ENCODE peak calls at places on chromosomes 5 and 9, in eight cellular contexts. One of them, this sample, is unnamed.

GRCh38 chr5:93789173-93790070 is 48.0 kb upstream of the POU5F2 start:
- DNase-seq in A549: peak
- DNase-seq in right lobe of liver: no peak
- DNase-seq in Caco-2: no peak
- DNase-seq in nephron progenitor cell: no peak
- DNase-seq in GM12865: no peak
- DNase-seq in RWPE1: peak
- DNase-seq in AG04450: peak
- DNase-seq in this sample: no peak

GRCh38 chr5:9885164-9885563 is 255.0 kb upstream of the TAS2R1 start:
- DNase-seq in A549: no peak
- DNase-seq in right lobe of liver: no peak
- DNase-seq in Caco-2: no peak
- DNase-seq in nephron progenitor cell: no peak
- DNase-seq in GM12865: no peak
- DNase-seq in RWPE1: no peak
- DNase-seq in AG04450: no peak
- DNase-seq in this sample: no peak

GRCh38 chr5:141914154-141914743 is 9.4 kb upstream of the DELE1 start:
- DNase-seq in A549: no peak
- DNase-seq in right lobe of liver: peak
- DNase-seq in Caco-2: peak
- DNase-seq in nephron progenitor cell: peak
- DNase-seq in GM12865: no peak
- DNase-seq in RWPE1: no peak
- DNase-seq in AG04450: no peak
- DNase-seq in this sample: no peak

GRCh38 chr9:8572209-8572608 is 772.6 kb upstream of the DMAC1 start:
- DNase-seq in A549: no peak
- DNase-seq in right lobe of liver: no peak
- DNase-seq in Caco-2: no peak
- DNase-seq in nephron progenitor cell: no peak
- DNase-seq in GM12865: no peak
- DNase-seq in RWPE1: no peak
- DNase-seq in AG04450: no peak
- DNase-seq in this sample: no peak

GRCh38 chr5:132810605-132811004 is 2.5 kb upstream of the SOWAHA start:
- DNase-seq in A549: no peak
- DNase-seq in right lobe of liver: no peak
- DNase-seq in Caco-2: no peak
- DNase-seq in nephron progenitor cell: no peak
- DNase-seq in GM12865: no peak
- DNase-seq in RWPE1: no peak
- DNase-seq in AG04450: no peak
- DNase-seq in this sample: no peak

GRCh38 chr5:132667309-132667708 is 6.5 kb upstream of the IL4 start:
- DNase-seq in A549: no peak
- DNase-seq in right lobe of liver: no peak
- DNase-seq in Caco-2: no peak
- DNase-seq in nephron progenitor cell: no peak
- DNase-seq in GM12865: no peak
- DNase-seq in RWPE1: no peak
- DNase-seq in AG04450: no peak
- DNase-seq in this sample: no peak

GRCh38 chr5:95718203-95718602 is 12.9 kb upstream of the RHOBTB3 start:
- DNase-seq in A549: no peak
- DNase-seq in right lobe of liver: no peak
- DNase-seq in Caco-2: no peak
- DNase-seq in nephron progenitor cell: no peak
- DNase-seq in GM12865: peak
- DNase-seq in RWPE1: no peak
- DNase-seq in AG04450: no peak
- DNase-seq in this sample: no peak

GRCh38 chr5:79590395-79590999 is 21.7 kb upstream of the TENT2 start:
- DNase-seq in A549: no peak
- DNase-seq in right lobe of liver: no peak
- DNase-seq in Caco-2: no peak
- DNase-seq in nephron progenitor cell: no peak
- DNase-seq in GM12865: no peak
- DNase-seq in RWPE1: no peak
- DNase-seq in AG04450: no peak
- DNase-seq in this sample: no peak

GRCh38 chr9:89597711-89598707 is 6.8 kb upstream of the GADD45G start:
- DNase-seq in A549: peak
- DNase-seq in right lobe of liver: no peak
- DNase-seq in Caco-2: peak
- DNase-seq in nephron progenitor cell: peak
- DNase-seq in GM12865: peak
- DNase-seq in RWPE1: peak
- DNase-seq in AG04450: peak
- DNase-seq in this sample: no peak

GRCh38 chr5:150209020-150209635 is 19.3 kb downstream of the SLC6A7 start:
- DNase-seq in A549: peak
- DNase-seq in right lobe of liver: no peak
- DNase-seq in Caco-2: no peak
- DNase-seq in nephron progenitor cell: no peak
- DNase-seq in GM12865: no peak
- DNase-seq in RWPE1: peak
- DNase-seq in AG04450: no peak
- DNase-seq in this sample: no peak

GRCh38 chr9:108486791-108487190 is 369.0 kb downstream of the ACTL7B start:
- DNase-seq in A549: no peak
- DNase-seq in right lobe of liver: no peak
- DNase-seq in Caco-2: no peak
- DNase-seq in nephron progenitor cell: no peak
- DNase-seq in GM12865: no peak
- DNase-seq in RWPE1: no peak
- DNase-seq in AG04450: no peak
- DNase-seq in this sample: no peak

GRCh38 chr5:141094481-141095262 is at the start of gene PCDHB2:
- DNase-seq in A549: peak
- DNase-seq in right lobe of liver: no peak
- DNase-seq in Caco-2: no peak
- DNase-seq in nephron progenitor cell: peak
- DNase-seq in GM12865: no peak
- DNase-seq in RWPE1: peak
- DNase-seq in AG04450: no peak
- DNase-seq in this sample: peak

GRCh38 chr9:130333041-130334040 is 67.8 kb downstream of the HMCN2 start:
- DNase-seq in A549: no peak
- DNase-seq in right lobe of liver: no peak
- DNase-seq in Caco-2: no peak
- DNase-seq in nephron progenitor cell: no peak
- DNase-seq in GM12865: no peak
- DNase-seq in RWPE1: no peak
- DNase-seq in AG04450: peak
- DNase-seq in this sample: no peak

GRCh38 chr5:117058740-117059139 is 484.1 kb upstream of the SEMA6A start:
- DNase-seq in A549: no peak
- DNase-seq in right lobe of liver: no peak
- DNase-seq in Caco-2: no peak
- DNase-seq in nephron progenitor cell: no peak
- DNase-seq in GM12865: peak
- DNase-seq in RWPE1: no peak
- DNase-seq in AG04450: no peak
- DNase-seq in this sample: no peak

GRCh38 chr9:2317591-2317990 is 302.4 kb downstream of the SMARCA2 start:
- DNase-seq in A549: no peak
- DNase-seq in right lobe of liver: no peak
- DNase-seq in Caco-2: no peak
- DNase-seq in nephron progenitor cell: no peak
- DNase-seq in GM12865: no peak
- DNase-seq in RWPE1: no peak
- DNase-seq in AG04450: no peak
- DNase-seq in this sample: no peak

GRCh38 chr5:138459311-138459710 is 6.0 kb upstream of the EGR1 start:
- DNase-seq in A549: no peak
- DNase-seq in right lobe of liver: no peak
- DNase-seq in Caco-2: no peak
- DNase-seq in nephron progenitor cell: no peak
- DNase-seq in GM12865: peak
- DNase-seq in RWPE1: no peak
- DNase-seq in AG04450: no peak
- DNase-seq in this sample: no peak

GRCh38 chr9:127567898-127568617 is 44.0 kb upstream of the STXBP1 start:
- DNase-seq in A549: no peak
- DNase-seq in right lobe of liver: no peak
- DNase-seq in Caco-2: peak
- DNase-seq in nephron progenitor cell: peak
- DNase-seq in GM12865: no peak
- DNase-seq in RWPE1: no peak
- DNase-seq in AG04450: no peak
- DNase-seq in this sample: no peak

GRCh38 chr5:95621839-95622629 is 2.1 kb downstream of the GPR150 start:
- DNase-seq in A549: no peak
- DNase-seq in right lobe of liver: no peak
- DNase-seq in Caco-2: no peak
- DNase-seq in nephron progenitor cell: no peak
- DNase-seq in GM12865: peak
- DNase-seq in RWPE1: no peak
- DNase-seq in AG04450: no peak
- DNase-seq in this sample: no peak

GRCh38 chr5:4228708-4229107 is 633.1 kb downstream of the IRX1 start:
- DNase-seq in A549: no peak
- DNase-seq in right lobe of liver: no peak
- DNase-seq in Caco-2: no peak
- DNase-seq in nephron progenitor cell: no peak
- DNase-seq in GM12865: no peak
- DNase-seq in RWPE1: no peak
- DNase-seq in AG04450: no peak
- DNase-seq in this sample: no peak

DNA sequence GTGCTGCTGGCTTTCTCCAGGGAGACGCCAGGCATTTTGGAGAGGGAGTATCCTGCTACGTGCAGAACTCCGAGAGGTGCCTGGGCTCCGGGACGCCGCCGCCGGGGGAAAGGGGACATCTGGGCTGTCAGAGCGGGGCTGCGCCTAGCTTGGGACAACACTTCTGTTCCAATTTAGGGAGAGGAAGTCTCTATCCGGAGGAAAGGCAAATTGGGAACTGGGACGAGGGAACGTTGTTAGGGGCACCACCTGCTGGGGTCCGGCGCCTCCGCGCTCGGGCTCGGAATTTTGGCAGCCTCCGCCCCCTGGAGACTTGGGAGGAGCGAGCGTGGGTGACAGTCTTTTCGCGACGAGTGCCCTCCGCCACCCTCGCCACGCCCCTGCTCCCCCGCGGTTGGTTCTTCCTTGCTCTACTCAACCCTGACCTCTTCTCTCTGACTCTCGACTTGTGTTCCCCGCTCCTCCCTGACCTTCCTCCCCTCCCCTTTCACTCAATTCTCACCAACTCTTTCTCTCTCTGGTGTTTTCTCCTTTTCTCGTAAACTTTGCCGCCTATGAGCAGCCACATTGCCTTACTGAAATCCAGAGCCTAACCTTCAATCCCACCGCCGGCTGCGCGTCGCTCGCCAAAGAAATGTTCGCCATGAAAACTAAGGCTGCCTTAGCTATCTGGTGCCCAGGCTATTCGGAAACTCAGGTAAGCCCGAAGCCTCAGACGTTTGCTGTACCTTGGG is 1.6 kb downstream of the TSLP start:
- DNase-seq in A549: no peak
- DNase-seq in right lobe of liver: peak
- DNase-seq in Caco-2: peak
- DNase-seq in nephron progenitor cell: peak
- DNase-seq in GM12865: peak
- DNase-seq in RWPE1: peak
- DNase-seq in AG04450: no peak
- DNase-seq in this sample: no peak
- TF ChIP-seq CTCF in A549: no peak
- TF ChIP-seq CTCF in right lobe of liver: peak
- TF ChIP-seq CTCF in Caco-2: no peak
- TF ChIP-seq CTCF in nephron progenitor cell: peak
- TF ChIP-seq CTCF in GM12865: no peak
- TF ChIP-seq CTCF in RWPE1: peak
- TF ChIP-seq CTCF in AG04450: peak
- TF ChIP-seq CTCF in this sample: peak

GRCh38 chr5:135570453-135570764 is 8.4 kb downstream of the CXCL14 start:
- DNase-seq in A549: no peak
- DNase-seq in right lobe of liver: no peak
- DNase-seq in Caco-2: no peak
- DNase-seq in nephron progenitor cell: no peak
- DNase-seq in GM12865: no peak
- DNase-seq in RWPE1: no peak
- DNase-seq in AG04450: no peak
- DNase-seq in this sample: no peak
- TF ChIP-seq CTCF in A549: no peak
- TF ChIP-seq CTCF in right lobe of liver: no peak
- TF ChIP-seq CTCF in Caco-2: no peak
- TF ChIP-seq CTCF in nephron progenitor cell: no peak
- TF ChIP-seq CTCF in GM12865: no peak
- TF ChIP-seq CTCF in RWPE1: no peak
- TF ChIP-seq CTCF in AG04450: no peak
- TF ChIP-seq CTCF in this sample: no peak

GRCh38 chr9:132071847-132072507 is 7.7 kb downstream of the MED27 start:
- DNase-seq in A549: no peak
- DNase-seq in right lobe of liver: no peak
- DNase-seq in Caco-2: no peak
- DNase-seq in nephron progenitor cell: no peak
- DNase-seq in GM12865: no peak
- DNase-seq in RWPE1: no peak
- DNase-seq in AG04450: no peak
- DNase-seq in this sample: no peak

GRCh38 chr9:132077881-132078280 is 1.8 kb downstream of the MED27 start:
- DNase-seq in A549: no peak
- DNase-seq in right lobe of liver: no peak
- DNase-seq in Caco-2: no peak
- DNase-seq in nephron progenitor cell: no peak
- DNase-seq in GM12865: no peak
- DNase-seq in RWPE1: no peak
- DNase-seq in AG04450: no peak
- DNase-seq in this sample: no peak

GRCh38 chr9:132075853-132076252 is 3.8 kb downstream of the MED27 start:
- DNase-seq in A549: no peak
- DNase-seq in right lobe of liver: no peak
- DNase-seq in Caco-2: no peak
- DNase-seq in nephron progenitor cell: no peak
- DNase-seq in GM12865: no peak
- DNase-seq in RWPE1: peak
- DNase-seq in AG04450: no peak
- DNase-seq in this sample: no peak

GRCh38 chr9:132078369-132079356 is 1.0 kb downstream of the MED27 start:
- DNase-seq in A549: no peak
- DNase-seq in right lobe of liver: no peak
- DNase-seq in Caco-2: no peak
- DNase-seq in nephron progenitor cell: peak
- DNase-seq in GM12865: peak
- DNase-seq in RWPE1: peak
- DNase-seq in AG04450: no peak
- DNase-seq in this sample: no peak

GRCh38 chr9:132074736-132075135 is 4.9 kb downstream of the MED27 start:
- DNase-seq in A549: no peak
- DNase-seq in right lobe of liver: no peak
- DNase-seq in Caco-2: no peak
- DNase-seq in nephron progenitor cell: no peak
- DNase-seq in GM12865: no peak
- DNase-seq in RWPE1: no peak
- DNase-seq in AG04450: no peak
- DNase-seq in this sample: no peak
- TF ChIP-seq CTCF in A549: no peak
- TF ChIP-seq CTCF in right lobe of liver: no peak
- TF ChIP-seq CTCF in Caco-2: no peak
- TF ChIP-seq CTCF in nephron progenitor cell: no peak
- TF ChIP-seq CTCF in GM12865: no peak
- TF ChIP-seq CTCF in RWPE1: no peak
- TF ChIP-seq CTCF in AG04450: no peak
- TF ChIP-seq CTCF in this sample: no peak

GRCh38 chr5:103561670-103562069 is 919 bp downstream of the NUDT12 start:
- DNase-seq in A549: no peak
- DNase-seq in right lobe of liver: no peak
- DNase-seq in Caco-2: no peak
- DNase-seq in nephron progenitor cell: no peak
- DNase-seq in GM12865: no peak
- DNase-seq in RWPE1: peak
- DNase-seq in AG04450: no peak
- DNase-seq in this sample: no peak
- TF ChIP-seq CTCF in A549: no peak
- TF ChIP-seq CTCF in right lobe of liver: no peak
- TF ChIP-seq CTCF in Caco-2: no peak
- TF ChIP-seq CTCF in nephron progenitor cell: no peak
- TF ChIP-seq CTCF in GM12865: no peak
- TF ChIP-seq CTCF in RWPE1: no peak
- TF ChIP-seq CTCF in AG04450: no peak
- TF ChIP-seq CTCF in this sample: no peak

This sample was measured in AG09319.